ENCODE peak calls at places on chromosomes 12 and 14, in eight cellular contexts. B is GM12878, X is pancreas, O is lower lobe of right lung, R is OCI-LY7, D is IMR-90, S is left lung, U is uterus. W is an unnamed sample. For H3K4me1 and H3K36me3, the result is how much of the 10 kb centered on the place peaks cover.

GRCh38 chr12:29609431-29610215 is 112.1 kb upstream of the OVCH1 start:
- DNase-seq in B (no peak), X (no peak), O (no peak), R (no peak), D (no peak), S (no peak), U (no peak), W (no peak)

GRCh38 chr14:71117839-71118743 is 210.8 kb downstream of the PCNX1 start:
- DNase-seq in B (no peak), X (no peak), O (no peak), R (peak), D (peak), S (no peak), U (no peak), W (no peak)

GRCh38 chr12:96502477-96502876 is 13.1 kb downstream of the CFAP54 start:
- DNase-seq in B (peak), X (no peak), O (no peak), R (no peak), D (no peak), S (no peak), U (no peak), W (no peak)

GRCh38 chr14:26548431-26548830 is 49.4 kb downstream of the NOVA1 start:
- DNase-seq in B (no peak), X (no peak), O (no peak), R (no peak), D (no peak), S (no peak), U (no peak), W (no peak)

GRCh38 chr14:100748403-100748802 is 21.7 kb downstream of the DLK1 start:
- DNase-seq in B (no peak), X (no peak), O (no peak), R (no peak), D (no peak), S (no peak), U (no peak), W (no peak)

GRCh38 chr14:52314521-52315354 is 626 bp downstream of the PTGER2 start:
- DNase-seq in B (no peak), X (peak), O (peak), R (no peak), D (peak), S (peak), U (peak), W (peak)

GRCh38 chr12:58915634-58916033 is 4.7 kb downstream of the LRIG3 start:
- DNase-seq in B (no peak), X (no peak), O (no peak), R (no peak), D (peak), S (peak), U (peak), W (peak)

GRCh38 chr14:76922599-76922998 is 96.4 kb downstream of the LRRC74A start:
- DNase-seq in B (no peak), X (no peak), O (no peak), R (no peak), D (peak), S (no peak), U (no peak), W (no peak)

GRCh38 chr12:27635349-27635972 is 60.8 kb upstream of the REP15 start:
- DNase-seq in B (no peak), X (no peak), O (no peak), R (peak), D (peak), S (no peak), U (no peak), W (no peak)

GRCh38 chr12:42482820-42483533 is 106.6 kb downstream of the PRICKLE1 start:
- DNase-seq in B (no peak), X (peak), O (peak), R (peak), D (peak), S (peak), U (peak), W (peak)

GRCh38 chr14:51401272-51401671 is 161.2 kb downstream of the TMX1 start:
- DNase-seq in B (no peak), X (no peak), O (no peak), R (no peak), D (no peak), S (no peak), U (no peak), W (no peak)

GRCh38 chr14:68471964-68472508 is 320.8 kb downstream of the ZFP36L1 start:
- DNase-seq in B (no peak), X (peak), O (no peak), R (peak), D (no peak), S (no peak), U (no peak), W (no peak)

GRCh38 chr14:51069065-51069464 is 25.8 kb downstream of the TRIM9 start:
- DNase-seq in B (no peak), X (no peak), O (no peak), R (no peak), D (no peak), S (no peak), U (no peak), W (no peak)

GRCh38 chr14:102492523-102492910 is 17.1 kb downstream of the ANKRD9 start:
- DNase-seq in B (no peak), X (peak), O (peak), R (no peak), D (no peak), S (no peak), U (no peak), W (peak)

GRCh38 chr14:60650382-60650961 is 1.2 kb upstream of the SIX1 start:
- DNase-seq in B (no peak), X (no peak), O (no peak), R (no peak), D (peak), S (no peak), U (no peak), W (no peak)

GRCh38 chr12:108838194-108839010 is 19.0 kb downstream of the SSH1 start:
- DNase-seq in B (peak), X (no peak), O (peak), R (no peak), D (peak), S (peak), U (peak), W (peak)

GRCh38 chr14:105045710-105046326 is 19.4 kb downstream of the GPR132 start:
- DNase-seq in B (no peak), X (peak), O (peak), R (peak), D (peak), S (peak), U (peak), W (peak)

GRCh38 chr14:101757064-101757838 is 4.3 kb upstream of the PPP2R5C start:
- DNase-seq in B (no peak), X (peak), O (no peak), R (no peak), D (no peak), S (no peak), U (no peak), W (no peak)

GRCh38 chr12:118984206-118984943 is 3.0 kb downstream of the SRRM4 start:
- DNase-seq in B (no peak), X (no peak), O (no peak), R (no peak), D (no peak), S (no peak), U (no peak), W (no peak)

GRCh38 chr14:105118646-105119409 is 49.7 kb downstream of the JAG2 start:
- DNase-seq in B (no peak), X (no peak), O (peak), R (no peak), D (no peak), S (peak), U (no peak), W (no peak)

GRCh38 chr12:122072031-122072970 is 6.3 kb upstream of the MLXIP start:
- DNase-seq in B (no peak), X (peak), O (no peak), R (no peak), D (peak), S (no peak), U (peak), W (peak)

GRCh38 chr12:127728729-127729128 is 538.2 kb upstream of the TMEM132C start:
- DNase-seq in B (no peak), X (no peak), O (no peak), R (no peak), D (no peak), S (no peak), U (no peak), W (no peak)

GRCh38 chr14:94138256-94138655 is 8.9 kb upstream of the IFI27L2 start:
- DNase-seq in B (no peak), X (no peak), O (no peak), R (no peak), D (no peak), S (no peak), U (no peak), W (no peak)

GRCh38 chr12:89373772-89374572 is 21.7 kb upstream of the DUSP6 start:
- DNase-seq in B (no peak), X (no peak), O (no peak), R (no peak), D (peak), S (no peak), U (peak), W (no peak)

GRCh38 chr12:105741786-105742566 is 396.8 kb downstream of the NUAK1 start:
- DNase-seq in B (no peak), X (no peak), O (no peak), R (no peak), D (peak), S (no peak), U (peak), W (no peak)

GRCh38 chr14:20262642-20263128 is 23.6 kb downstream of the OR11H4 start:
- DNase-seq in B (peak), X (no peak), O (no peak), R (no peak), D (peak), S (no peak), U (no peak), W (no peak)

GRCh38 chr14:74618078-74618952 is 6.3 kb upstream of the LTBP2 start:
- DNase-seq in B (no peak), X (no peak), O (peak), R (peak), D (peak), S (peak), U (no peak), W (no peak)

GRCh38 chr12:63525831-63526230 is 142.5 kb downstream of the DPY19L2 start:
- DNase-seq in B (no peak), X (no peak), O (no peak), R (no peak), D (no peak), S (no peak), U (no peak), W (no peak)

GRCh38 chr12:275784-276183 is 13.1 kb upstream of the SLC6A13 start:
- DNase-seq in B (no peak), X (no peak), O (no peak), R (no peak), D (no peak), S (no peak), U (no peak), W (no peak)

DNA sequence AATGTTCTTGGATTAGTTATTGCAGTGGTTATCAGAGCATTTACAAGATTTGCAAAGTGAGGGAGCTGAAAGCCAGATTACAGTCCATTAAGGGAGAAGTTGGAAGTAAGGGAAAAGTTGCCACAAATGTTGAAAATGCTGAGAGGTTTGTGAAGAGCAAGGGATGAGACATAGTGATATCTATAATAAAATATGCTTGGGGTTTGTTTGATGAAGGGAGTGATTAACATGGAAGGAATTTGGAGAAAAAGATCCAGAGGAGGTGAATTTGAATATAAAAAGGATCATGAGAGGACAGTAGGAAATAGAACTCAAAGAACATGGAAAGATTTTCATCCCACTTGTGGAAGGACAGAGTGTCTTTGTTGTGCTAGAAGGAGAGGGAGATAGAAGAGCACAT is 19.3 kb upstream of the CCER1 start:
- DNase-seq in B (no peak), X (no peak), O (no peak), R (no peak), D (peak), S (no peak), U (no peak), W (no peak)
- H3K4me1 ChIP-seq in B (under half), X (under half), O (under half), R (under half), D (under half), S (under half), U (under half), W (under half)

GRCh38 chr12:115394498-115395220 is 710.7 kb upstream of the TBX3 start:
- DNase-seq in B (no peak), X (no peak), O (no peak), R (no peak), D (peak), S (no peak), U (no peak), W (no peak)
- TF ChIP-seq CTCF in B (no peak), X (no peak), O (no peak), R (no peak), D (no peak), S (no peak), U (no peak), W (no peak)

GRCh38 chr14:23564876-23565275 is 2.7 kb downstream of the AP1G2 start:
- DNase-seq in B (no peak), X (no peak), O (no peak), R (no peak), D (no peak), S (no peak), U (no peak), W (no peak)

GRCh38 chr14:23564181-23564812 is 3.3 kb downstream of the AP1G2 start:
- DNase-seq in B (no peak), X (no peak), O (no peak), R (no peak), D (no peak), S (no peak), U (no peak), W (no peak)

GRCh38 chr14:23561873-23562821 is 5.4 kb downstream of the AP1G2 start:
- DNase-seq in B (no peak), X (no peak), O (no peak), R (no peak), D (no peak), S (no peak), U (no peak), W (no peak)

GRCh38 chr14:23562822-23563472 is 4.6 kb downstream of the AP1G2 start:
- DNase-seq in B (no peak), X (no peak), O (no peak), R (peak), D (peak), S (no peak), U (no peak), W (peak)

DNA sequence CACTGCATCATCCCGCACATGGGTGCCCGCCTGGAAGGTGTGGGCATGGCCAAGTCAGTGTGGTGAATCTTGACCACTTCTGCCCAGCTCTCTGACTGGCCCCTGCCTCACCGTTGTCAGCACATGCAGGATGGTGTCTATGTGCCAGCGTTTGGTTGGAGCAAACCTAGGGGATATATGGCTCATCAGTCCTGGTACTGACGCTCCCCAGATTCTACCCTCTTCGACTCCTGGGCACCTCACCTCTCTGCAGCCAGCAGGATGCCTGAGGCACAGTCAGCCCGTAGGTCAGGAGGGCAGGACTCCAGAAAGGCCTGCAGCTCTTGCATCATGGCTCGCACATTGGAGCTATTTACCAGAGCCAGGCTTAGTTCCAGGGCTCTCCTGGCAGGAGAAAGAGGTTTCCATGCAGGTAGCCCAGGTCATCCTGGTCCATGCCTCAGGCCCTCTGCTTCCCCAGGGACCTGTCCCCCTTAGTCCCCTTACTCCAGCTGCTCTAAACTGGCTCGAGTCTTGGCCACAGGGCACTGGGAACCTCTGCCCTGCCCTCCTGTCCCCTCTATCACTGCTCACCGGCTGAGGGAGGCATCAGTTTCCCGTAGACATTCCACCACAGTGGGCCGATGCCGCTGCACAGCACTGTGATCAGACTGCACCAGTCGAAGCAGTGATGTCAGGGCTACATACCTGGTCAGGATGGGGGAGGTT is 4.0 kb downstream of the AP1G2 start:
- DNase-seq in B (no peak), X (no peak), O (no peak), R (no peak), D (no peak), S (no peak), U (no peak), W (no peak)
- H3K36me3 ChIP-seq in B (under half), X (under half), O (half or more), R (half or more), D (under half), S (half or more), U (under half), W (under half)

GRCh38 chr14:75861161-75861621 is 120.6 kb downstream of the TGFB3 start:
- DNase-seq in B (no peak), X (no peak), O (no peak), R (no peak), D (peak), S (no peak), U (peak), W (no peak)

GRCh38 chr14:75864352-75864751 is 117.4 kb downstream of the TGFB3 start:
- DNase-seq in B (no peak), X (no peak), O (no peak), R (no peak), D (peak), S (no peak), U (no peak), W (no peak)

GRCh38 chr14:75871181-75871880 is 110.5 kb downstream of the TGFB3 start:
- DNase-seq in B (no peak), X (no peak), O (no peak), R (no peak), D (peak), S (no peak), U (no peak), W (no peak)

GRCh38 chr14:75866981-75867380 is 114.8 kb downstream of the TGFB3 start:
- DNase-seq in B (no peak), X (no peak), O (no peak), R (no peak), D (no peak), S (no peak), U (no peak), W (no peak)
- H3K4me1 ChIP-seq in B (under half), X (under half), O (under half), R (under half), D (under half), S (under half), U (under half), W (under half)

DNA sequence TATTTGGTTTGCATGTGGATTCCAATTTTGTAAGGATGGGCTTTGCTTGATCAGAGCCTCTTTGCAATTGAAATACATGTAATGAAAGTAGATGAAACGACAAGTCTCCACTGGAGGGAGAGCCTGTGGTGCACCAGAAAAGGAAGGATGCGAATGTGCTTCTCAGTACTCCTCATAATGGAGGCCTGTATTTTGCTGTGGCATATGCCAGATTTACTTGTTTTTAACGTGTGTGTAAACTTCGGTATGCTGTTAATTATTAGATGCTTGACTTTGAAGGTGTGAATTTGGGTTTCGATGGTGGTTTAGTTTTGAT is 2.8 kb downstream of the DYRK2 start:
- DNase-seq in B (no peak), X (no peak), O (no peak), R (peak), D (peak), S (no peak), U (no peak), W (peak)
- TF ChIP-seq CTCF in B (no peak), X (no peak), O (no peak), R (peak), D (peak), S (no peak), U (peak), W (no peak)

DNA sequence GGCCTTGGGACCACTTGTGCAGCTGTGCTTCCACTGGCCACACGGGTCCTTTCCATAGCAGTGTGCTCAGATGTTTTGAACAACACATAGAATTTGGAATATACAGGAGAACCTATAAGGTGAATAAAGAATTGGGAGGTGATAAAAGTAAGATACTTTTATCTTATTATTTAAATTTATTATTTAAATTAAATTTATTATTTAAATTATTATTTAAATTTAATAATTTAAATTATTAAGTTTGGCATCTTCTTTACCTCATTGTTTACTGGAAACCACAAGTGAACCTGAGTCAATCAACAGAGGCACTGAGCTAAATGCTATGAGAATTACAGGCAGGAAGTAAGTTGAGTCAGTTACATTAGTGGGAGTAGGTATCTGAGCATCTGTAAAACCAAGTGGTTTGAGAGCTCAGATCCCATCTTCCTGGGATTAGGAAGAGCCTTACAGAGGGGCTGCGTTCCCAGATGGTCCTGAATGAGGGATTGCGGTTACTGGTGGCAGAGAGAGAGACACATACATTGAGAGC is 103.1 kb downstream of the ESR2 start:
- DNase-seq in B (no peak), X (no peak), O (no peak), R (no peak), D (peak), S (no peak), U (no peak), W (no peak)
- H3K36me3 ChIP-seq in B (under half), X (under half), O (under half), R (half or more), D (under half), S (under half), U (under half), W (under half)

GRCh38 chr12:48682927-48683326 is 889 bp upstream of the KANSL2 start:
- DNase-seq in B (no peak), X (no peak), O (no peak), R (no peak), D (no peak), S (no peak), U (no peak), W (no peak)
- H3K4me1 ChIP-seq in B (under half), X (under half), O (under half), R (under half), D (under half), S (under half), U (under half), W (under half)